ENCODE peak calls at places on chromosomes 7 and 10, in five cellular contexts. W is stimulated activated CD4-positive, alpha-beta T cell treated with anti-CD3 and anti-CD28 coated beads, Interleukin-4, amount 100 ng/mL, for 4 hours; H is fibroblast of villous mesenchyme; Z is activated gamma-delta T cell treated with Interleukin-2 at 50 U/mL for 16 hours; O is activated naive CD4-positive, alpha-beta T cell treated with Interleukin-2 at 50 U/mL for 16 hours. P is an unnamed sample.

GRCh38 chr7:91082854-91083495 is 181.3 kb upstream of the FZD1 start:
- DNase-seq in W (no peak), H (peak), Z (no peak), O (no peak), P (peak)

GRCh38 chr7:10706875-10707493 is 266.7 kb upstream of the PHF14 start:
- DNase-seq in W (no peak), H (no peak), Z (no peak), O (no peak), P (peak)

GRCh38 chr10:127848226-127848625 is 44.5 kb downstream of the CLRN3 start:
- DNase-seq in W (no peak), H (no peak), Z (no peak), O (no peak), P (no peak)

GRCh38 chr10:43737003-43737402 is 88.3 kb upstream of the ZNF32 start:
- DNase-seq in W (no peak), H (no peak), Z (no peak), O (no peak), P (no peak)

GRCh38 chr7:17463511-17464085 is 165.1 kb downstream of the AHR start:
- DNase-seq in W (no peak), H (no peak), Z (no peak), O (no peak), P (peak)

GRCh38 chr10:68079434-68079833 is 4.4 kb upstream of the HERC4 start:
- DNase-seq in W (no peak), H (no peak), Z (no peak), O (no peak), P (no peak)

GRCh38 chr7:63077841-63078240 is 920.8 kb upstream of the ZNF722 start:
- DNase-seq in W (no peak), H (no peak), Z (no peak), O (no peak), P (no peak)

GRCh38 chr7:123135960-123136359 is 63.8 kb downstream of the SLC13A1 start:
- DNase-seq in W (no peak), H (no peak), Z (no peak), O (no peak), P (no peak)

GRCh38 chr7:92631067-92631829 is 41.1 kb upstream of the FAM133B start:
- DNase-seq in W (peak), H (no peak), Z (no peak), O (peak), P (no peak)